ENCODE peak calls at places on chromosomes 6 and 20, in six cellular contexts. M is AG08395, D is occipital lobe, F is body of pancreas, A is testis, X is omental fat pad. C is an unnamed sample.

GRCh38 chr6:156175971-156176421 is 601.2 kb upstream of the ARID1B start:
- DNase-seq in M (no peak), D (peak), F (peak), A (peak), X (no peak), C (no peak)

GRCh38 chr6:8551386-8551785 is 116.0 kb upstream of the SLC35B3 start:
- DNase-seq in M (no peak), D (no peak), F (peak), A (no peak), X (no peak), C (no peak)

GRCh38 chr6:107290491-107290890 is 168.9 kb downstream of the PDSS2 start:
- DNase-seq in M (no peak), D (no peak), F (no peak), A (no peak), X (no peak), C (no peak)

GRCh38 chr20:11993886-11994466 is 76.3 kb downstream of the BTBD3 start:
- DNase-seq in M (no peak), D (no peak), F (no peak), A (no peak), X (no peak), C (no peak)

GRCh38 chr6:26568601-26569432 is 27.9 kb upstream of the ABT1 start:
- DNase-seq in M (peak), D (peak), F (peak), A (peak), X (peak), C (peak)

GRCh38 chr6:38997128-38997761 is 51.3 kb upstream of the GLP1R start:
- DNase-seq in M (no peak), D (no peak), F (peak), A (peak), X (no peak), C (no peak)

GRCh38 chr20:4548552-4548951 is 173.2 kb upstream of the PRND start:
- DNase-seq in M (no peak), D (no peak), F (no peak), A (no peak), X (no peak), C (no peak)

GRCh38 chr6:20978176-20978614 is 443.9 kb downstream of the CDKAL1 start:
- DNase-seq in M (peak), D (no peak), F (no peak), A (no peak), X (no peak), C (no peak)

GRCh38 chr6:40556023-40556422 is 31.1 kb downstream of the LRFN2 start:
- DNase-seq in M (no peak), D (no peak), F (no peak), A (no peak), X (no peak), C (no peak)

GRCh38 chr6:166786704-166787293 is 159.7 kb upstream of the RPS6KA2 start:
- DNase-seq in M (peak), D (no peak), F (no peak), A (peak), X (no peak), C (no peak)

C was measured in tibial nerve.